ENCODE peak calls at places on chromosomes 12 and 14, in four cellular contexts. R is mesendoderm, V is H9, P is H1. K is an unnamed sample.

GRCh38 chr12:51860986-51861385 is 12.5 kb upstream of the FIGNL2 start:
- DNase-seq in P (no peak), V (no peak), R (no peak), K (no peak)

GRCh38 chr12:49121047-49121696 is 10.0 kb downstream of the TUBA1B start:
- DNase-seq in P (peak; percentile 13), V (peak; percentile 73), R (peak; percentile 84), K (peak; percentile 71)

GRCh38 chr14:58643366-58643765 is 5.6 kb downstream of the DACT1 start:
- DNase-seq in P (no peak), R (no peak), V (no peak), K (no peak)

GRCh38 chr12:55664826-55665225 is 28.1 kb downstream of the OR10P1 start:
- DNase-seq in P (no peak), V (no peak), R (no peak), K (no peak)

GRCh38 chr14:90842726-90843125 is 26.5 kb upstream of the TTC7B start:
- DNase-seq in P (no peak), R (no peak), V (no peak), K (no peak)

GRCh38 chr14:105389976-105390848 is 8.1 kb upstream of the TEX22 start:
- DNase-seq in P (no peak), V (no peak), R (no peak), K (no peak)

GRCh38 chr12:104655059-104655609 is 198.4 kb downstream of the CHST11 start:
- DNase-seq in P (no peak), R (peak; percentile 45), V (no peak), K (no peak)

GRCh38 chr12:12671850-12672660 is 23.9 kb downstream of the GPR19 start:
- DNase-seq in R (no peak), V (no peak), P (no peak), K (peak; percentile 65)

DNA sequence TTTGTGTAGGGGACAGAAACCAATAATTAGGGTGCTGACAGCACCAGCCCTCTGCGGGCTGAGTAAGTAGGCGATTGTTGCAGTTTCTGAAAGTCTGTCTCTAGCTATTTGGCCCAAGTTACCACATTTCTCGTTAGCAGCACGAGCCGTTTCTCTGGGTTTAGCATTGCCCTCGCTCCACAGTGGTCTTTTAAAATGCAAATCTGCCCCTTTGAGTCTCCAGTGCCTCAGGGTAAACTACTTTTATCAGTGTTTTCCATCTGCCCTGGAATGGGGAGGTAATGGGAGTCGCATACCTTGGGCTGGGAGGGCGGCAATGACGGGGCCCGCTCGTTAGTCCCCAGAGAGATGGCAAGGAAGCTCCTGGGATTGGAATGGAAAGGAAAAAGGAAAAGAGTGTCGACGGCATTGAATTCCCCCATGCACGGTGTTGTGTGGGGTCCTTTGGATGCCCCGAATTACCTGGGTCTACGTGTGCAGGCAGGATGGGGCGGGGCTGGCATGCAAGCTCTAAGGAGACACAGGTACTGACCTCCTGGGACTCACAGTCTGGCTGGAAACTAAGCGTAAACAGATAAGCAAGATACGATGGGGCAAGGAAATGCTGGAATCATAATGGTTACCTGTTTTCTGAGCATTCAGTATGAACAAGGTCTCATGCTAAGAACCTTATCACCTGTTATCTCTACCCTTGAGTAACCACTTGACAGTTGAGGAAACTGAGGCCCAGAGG is 131.8 kb upstream of the MAP1LC3B2 start:
- DNase-seq in R (peak; percentile 100), P (peak; percentile 89), V (peak; percentile 96), K (no peak)
- H2BK15ac ChIP-seq in R (peak overlapping the region; percentile 97), P (no peak overlapping the region), V (no peak overlapping the region), K (peak overlapping the region; percentile 89)

GRCh38 chr14:61847861-61848260 is 85.6 kb downstream of the SNAPC1 start:
- DNase-seq in P (no peak), V (no peak), R (no peak), K (no peak)
- H3K56ac ChIP-seq in P (no peak overlapping the region), V (no peak overlapping the region), R (no peak overlapping the region), K (no peak overlapping the region)

GRCh38 chr12:2261708-2262107 is 208.9 kb downstream of the CACNA1C start:
- DNase-seq in V (no peak), P (no peak), R (no peak), K (peak; percentile 32)

GRCh38 chr12:2262449-2262848 is 209.7 kb downstream of the CACNA1C start:
- DNase-seq in R (no peak), P (no peak), V (no peak), K (no peak)

GRCh38 chr12:2265461-2266167 is 212.8 kb downstream of the CACNA1C start:
- DNase-seq in R (no peak), V (no peak), P (no peak), K (no peak)

GRCh38 chr12:2264622-2265306 is 212.0 kb downstream of the CACNA1C start:
- DNase-seq in R (peak; percentile 89), P (no peak), V (no peak), K (peak; percentile 98)

GRCh38 chr12:2263921-2264320 is 211.1 kb downstream of the CACNA1C start:
- DNase-seq in R (no peak), V (no peak), P (no peak), K (no peak)
- H2BK15ac ChIP-seq in R (no peak overlapping the region), V (no peak overlapping the region), P (peak overlapping the region; percentile 14), K (peak overlapping the region; percentile 95)

DNA sequence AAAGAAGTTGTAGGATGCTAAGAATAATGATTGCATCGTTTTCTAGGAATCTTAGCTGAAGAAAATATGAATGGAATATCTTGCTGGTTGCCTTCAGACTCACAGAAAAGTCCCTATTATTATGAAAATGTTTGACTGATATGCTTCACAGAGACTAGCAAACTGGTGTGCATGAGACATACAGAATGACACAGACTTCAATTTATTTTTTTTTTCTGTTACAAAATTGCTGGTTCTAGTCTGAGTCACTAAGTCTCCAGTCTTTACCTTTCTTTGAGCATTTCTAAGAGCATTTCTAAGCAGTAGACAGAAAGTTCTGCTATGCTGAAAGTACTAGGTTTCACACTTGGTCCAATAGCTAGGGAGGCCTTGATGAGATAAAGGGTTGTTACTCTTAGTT is 377.6 kb upstream of the ATP2B1 start:
- DNase-seq in R (no peak), P (no peak), V (no peak), K (peak; percentile 70)
- H3K56ac ChIP-seq in R (no peak overlapping the region), P (no peak overlapping the region), V (no peak overlapping the region), K (no peak overlapping the region)

DNA sequence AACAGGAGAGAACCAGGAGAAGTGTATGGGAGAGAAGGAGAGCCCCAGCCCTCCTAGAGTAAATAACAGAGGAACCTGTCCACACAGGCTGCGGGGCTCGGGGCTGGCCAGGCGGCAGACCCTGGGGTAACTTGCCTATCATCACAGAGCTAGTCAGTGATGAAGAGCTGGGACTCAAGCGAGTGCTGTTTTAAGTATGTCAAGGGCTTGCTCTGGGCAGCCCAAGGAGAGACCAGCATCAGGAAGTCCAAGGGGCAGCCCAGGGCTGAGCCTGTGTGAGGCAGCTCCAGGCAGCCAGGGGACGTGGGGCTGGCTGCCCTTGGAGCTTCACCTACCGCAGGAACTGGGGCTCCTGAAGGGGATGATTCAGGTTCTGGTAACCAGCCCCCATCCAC is 10.0 kb downstream of the VWF start:
- DNase-seq in V (no peak), P (no peak), R (no peak), K (no peak)
- H2BK15ac ChIP-seq in V (no peak overlapping the region), P (no peak overlapping the region), R (no peak overlapping the region), K (no peak overlapping the region)

K was measured in IMR-90.